ENCODE peak calls at places on chromosomes 2 and 18, in seven cellular contexts. O is CD4-positive, alpha-beta memory T cell; L is lung; P is breast epithelium; R is gastrocnemius medialis; T is IMR-90; J is cardiac muscle cell. X is an unnamed sample.

GRCh38 chr2:53460347-53460746 is 307.3 kb upstream of the CHAC2 start:
- DNase-seq in L (no peak), R (no peak), T (no peak), P (no peak), J (no peak), O (no peak), X (no peak)

GRCh38 chr2:193461431-193461946 is 1266.8 kb upstream of the TMEFF2 start:
- DNase-seq in P (no peak), L (no peak), R (no peak), T (no peak), O (no peak), J (no peak), X (no peak)

GRCh38 chr18:67359868-67360838 is 156.4 kb downstream of the DSEL start:
- DNase-seq in O (no peak), J (no peak), P (peak; percentile 34), L (no peak), R (peak; percentile 53), T (peak; percentile 96), X (peak; percentile 85)

GRCh38 chr2:144027593-144027992 is 492.3 kb downstream of the ZEB2 start:
- DNase-seq in J (no peak), P (no peak), L (no peak), R (no peak), T (no peak), O (no peak), X (no peak)

GRCh38 chr2:214987261-214987660 is 151.2 kb downstream of the ABCA12 start:
- DNase-seq in J (no peak), T (no peak), P (no peak), L (no peak), R (no peak), O (no peak), X (peak; percentile 27)

GRCh38 chr2:144583741-144584453 is 64.0 kb upstream of the ZEB2 start:
- DNase-seq in P (no peak), T (peak; percentile 90), O (no peak), L (no peak), J (no peak), R (no peak), X (peak; percentile 83)

GRCh38 chr2:61045999-61046398 is 19.7 kb upstream of the SANBR start:
- DNase-seq in L (no peak), P (no peak), T (peak; percentile 65), O (no peak), J (no peak), R (no peak), X (no peak)

GRCh38 chr2:111011218-111011617 is 109.5 kb upstream of the BCL2L11 start:
- DNase-seq in P (no peak), T (no peak), J (no peak), O (no peak), R (no peak), L (no peak), X (no peak)

GRCh38 chr18:56173542-56174220 is 464.7 kb downstream of the TXNL1 start:
- DNase-seq in O (no peak), J (no peak), L (no peak), R (no peak), T (peak; percentile 40), P (no peak), X (no peak)

GRCh38 chr2:138239902-138240595 is 261.5 kb upstream of the SPOPL start:
- DNase-seq in T (no peak), J (no peak), R (no peak), L (no peak), O (no peak), P (no peak), X (peak; percentile 73)

GRCh38 chr2:168702579-168702978 is 99.9 kb upstream of the NOSTRIN start:
- DNase-seq in R (no peak), T (no peak), J (no peak), L (no peak), O (no peak), P (no peak), X (no peak)

GRCh38 chr2:38187416-38188127 is 111.6 kb upstream of the CYP1B1 start:
- DNase-seq in R (peak; percentile 57), L (peak; percentile 68), P (peak; percentile 79), J (no peak), T (peak; percentile 94), O (no peak), X (peak; percentile 87)

GRCh38 chr18:23378470-23378764 is 74.7 kb upstream of the RIOK3 start:
- DNase-seq in L (no peak), R (no peak), P (no peak), T (peak; percentile 45), J (no peak), O (no peak), X (no peak)

GRCh38 chr2:99488587-99488998 is 1.2 kb downstream of the REV1 start:
- DNase-seq in R (no peak), P (no peak), J (no peak), T (peak; percentile 39), L (no peak), O (no peak), X (peak; percentile 50)

GRCh38 chr18:52936931-52937330 is 596.9 kb downstream of the DCC start:
- DNase-seq in O (no peak), P (no peak), R (no peak), T (no peak), J (no peak), L (no peak), X (no peak)

GRCh38 chr18:36493349-36494281 is 196.1 kb downstream of the FHOD3 start:
- DNase-seq in O (no peak), J (peak; percentile 59), P (no peak), L (no peak), T (peak; percentile 51), R (peak; percentile 51), X (no peak)

GRCh38 chr2:74653985-74654882 is at the start of gene SEMA4F:
- DNase-seq in J (peak; percentile 98), P (peak; percentile 94), T (peak; percentile 89), O (peak; percentile 91), L (peak; percentile 98), R (peak; percentile 92), X (peak; percentile 99)

GRCh38 chr2:185689906-185690539 is 48.6 kb upstream of the FSIP2 start:
- DNase-seq in R (no peak), P (no peak), T (no peak), L (no peak), O (no peak), J (no peak), X (no peak)

GRCh38 chr2:235627682-235628081 is 133.8 kb downstream of the AGAP1 start:
- DNase-seq in R (no peak), P (no peak), O (no peak), T (no peak), L (no peak), J (no peak), X (no peak)

GRCh38 chr2:131077182-131077846 is 15.9 kb downstream of the FAM168B start:
- DNase-seq in O (no peak), R (peak; percentile 47), J (no peak), L (no peak), P (no peak), T (no peak), X (no peak)

GRCh38 chr2:107588960-107589542 is 237.6 kb upstream of the RGPD4 start:
- DNase-seq in R (no peak), J (no peak), L (no peak), O (no peak), P (no peak), T (peak; percentile 28), X (no peak)

GRCh38 chr18:55446996-55447671 is 140.9 kb downstream of the TCF4 start:
- DNase-seq in J (no peak), L (no peak), R (no peak), T (no peak), P (no peak), O (no peak), X (no peak)

GRCh38 chr18:44508474-44508873 is 172.2 kb upstream of the SETBP1 start:
- DNase-seq in R (no peak), P (no peak), T (no peak), L (no peak), O (no peak), J (no peak), X (no peak)

GRCh38 chr18:44510376-44510775 is 170.3 kb upstream of the SETBP1 start:
- DNase-seq in J (no peak), R (no peak), P (no peak), L (no peak), O (no peak), T (no peak), X (no peak)

GRCh38 chr18:44509048-44509447 is 171.6 kb upstream of the SETBP1 start:
- DNase-seq in L (no peak), R (no peak), J (no peak), O (no peak), T (no peak), P (no peak), X (no peak)

GRCh38 chr18:44503854-44504253 is 176.8 kb upstream of the SETBP1 start:
- DNase-seq in R (no peak), O (no peak), L (no peak), J (no peak), P (no peak), T (no peak), X (no peak)

DNA sequence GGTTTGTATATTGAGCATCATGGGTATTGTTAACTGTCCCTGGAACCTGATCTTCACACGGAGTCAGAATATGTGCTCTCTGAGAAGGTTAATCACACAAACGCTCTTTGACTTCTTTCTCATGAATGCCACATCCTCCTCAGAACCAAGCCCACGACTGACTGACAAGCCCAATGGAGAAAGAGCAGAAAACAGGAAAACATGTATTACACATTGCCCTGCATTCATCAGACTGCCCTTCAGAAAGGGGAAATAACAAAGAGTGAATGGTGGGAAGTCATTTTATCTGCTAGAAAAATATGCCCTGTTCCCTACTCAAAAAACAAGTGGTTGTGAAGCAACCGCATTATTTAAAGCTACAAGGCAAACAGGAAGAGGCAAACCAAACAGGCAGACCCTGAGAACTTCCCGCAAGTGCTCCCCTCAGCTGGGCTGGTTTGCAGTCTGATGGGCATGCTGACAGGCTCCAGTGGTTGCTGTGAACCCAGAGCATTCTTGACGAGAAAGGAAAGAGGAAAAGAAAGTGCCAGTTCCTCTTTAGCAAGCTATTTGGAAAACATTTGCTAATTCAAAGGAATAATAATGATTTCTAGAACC is 172.9 kb upstream of the SETBP1 start:
- DNase-seq in O (no peak), P (no peak), J (peak; percentile 37), R (peak; percentile 2), T (no peak), L (peak; percentile 29), X (no peak)
- H3K36me3 ChIP-seq in O (no peaks in the 10 kb centered on the region), P (no peaks in the 10 kb centered on the region), J (no peaks in the 10 kb centered on the region), R (no peaks in the 10 kb centered on the region), T (no peaks in the 10 kb centered on the region), L (no peaks in the 10 kb centered on the region), X (no peaks in the 10 kb centered on the region)

DNA sequence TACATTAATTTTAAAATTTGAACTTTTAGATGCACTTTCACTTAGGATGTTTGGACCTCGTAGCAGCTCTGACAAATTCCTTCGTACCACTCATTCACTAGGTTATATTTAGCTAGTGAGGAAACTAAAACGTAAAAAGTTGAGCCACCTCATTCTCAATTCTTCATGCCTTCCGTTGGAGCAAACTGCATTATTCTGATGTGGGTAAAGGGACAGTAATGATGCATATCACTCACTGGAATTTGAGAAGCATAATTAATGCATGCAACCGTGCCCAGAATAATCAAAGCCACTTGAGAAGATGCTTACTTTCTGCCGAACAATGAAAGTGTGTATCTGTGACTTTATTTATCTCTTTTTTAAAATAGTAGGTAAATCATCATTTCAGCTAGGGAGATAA is 2.2 kb downstream of the CNOT9 start:
- DNase-seq in J (no peak), R (no peak), T (peak; percentile 66), O (no peak), L (no peak), P (no peak), X (peak; percentile 34)
- H3K36me3 ChIP-seq in J (no peaks in the 10 kb centered on the region), R (peaks cover 6% of the 10 kb centered on the region), T (peaks cover 5% of the 10 kb centered on the region), O (peaks cover 14% of the 10 kb centered on the region), L (no peaks in the 10 kb centered on the region), P (no peaks in the 10 kb centered on the region), X (peaks cover 17% of the 10 kb centered on the region)

GRCh38 chr2:172586255-172586891 is 30.5 kb downstream of the PDK1 start:
- DNase-seq in R (no peak), O (peak; percentile 5), J (no peak), P (no peak), T (no peak), L (no peak), X (no peak)
- H3K36me3 ChIP-seq in R (peaks cover 19% of the 10 kb centered on the region), O (peaks cover 27% of the 10 kb centered on the region), J (peaks cover 78% of the 10 kb centered on the region), P (no peaks in the 10 kb centered on the region), T (peaks cover 58% of the 10 kb centered on the region), L (peaks cover 2% of the 10 kb centered on the region), X (peaks cover 7% of the 10 kb centered on the region)

GRCh38 chr18:11785444-11786055 is 65.7 kb upstream of the CHMP1B start:
- DNase-seq in J (peak; percentile 22), L (no peak), T (no peak), O (no peak), P (no peak), R (no peak), X (no peak)
- H3K36me3 ChIP-seq in J (no peaks in the 10 kb centered on the region), L (no peaks in the 10 kb centered on the region), T (no peaks in the 10 kb centered on the region), O (no peaks in the 10 kb centered on the region), P (no peaks in the 10 kb centered on the region), R (no peaks in the 10 kb centered on the region), X (no peaks in the 10 kb centered on the region)